ENCODE peak calls at places on chromosomes 4 and X, in eight cellular contexts. One of them, this sample, is unnamed.

GRCh38 chrX:150926304-150926703 is 27.8 kb upstream of the CD99L2 start:
- DNase-seq in activated T-helper 1 cell treated with anti-CD3 and anti-CD28 coated beads, Interleukin-2, amount 50 U/mL, for 16 hours: no peak
- DNase-seq in left ventricle myocardium superior: no peak
- DNase-seq in activated naive CD4-positive, alpha-beta T cell treated with anti-CD3 and anti-CD28 coated beads for 36 hours: no peak
- DNase-seq in WTC11: no peak
- DNase-seq in stimulated activated CD4-positive, alpha-beta T cell treated with anti-CD3 and anti-CD28 coated beads, Interleukin-4, amount 100 ng/mL, for 24 hours: no peak
- DNase-seq in NCI-H187: no peak
- DNase-seq in left colon: no peak
- DNase-seq in this sample: no peak

GRCh38 chr4:101074326-101074725 is 273.0 kb downstream of the PPP3CA start:
- DNase-seq in activated T-helper 1 cell treated with anti-CD3 and anti-CD28 coated beads, Interleukin-2, amount 50 U/mL, for 16 hours: no peak
- DNase-seq in left ventricle myocardium superior: no peak
- DNase-seq in activated naive CD4-positive, alpha-beta T cell treated with anti-CD3 and anti-CD28 coated beads for 36 hours: no peak
- DNase-seq in WTC11: no peak
- DNase-seq in stimulated activated CD4-positive, alpha-beta T cell treated with anti-CD3 and anti-CD28 coated beads, Interleukin-4, amount 100 ng/mL, for 24 hours: no peak
- DNase-seq in NCI-H187: no peak
- DNase-seq in left colon: no peak
- DNase-seq in this sample: no peak

GRCh38 chr4:7877131-7877530 is 62.5 kb downstream of the AFAP1 start:
- DNase-seq in activated T-helper 1 cell treated with anti-CD3 and anti-CD28 coated beads, Interleukin-2, amount 50 U/mL, for 16 hours: no peak
- DNase-seq in left ventricle myocardium superior: no peak
- DNase-seq in activated naive CD4-positive, alpha-beta T cell treated with anti-CD3 and anti-CD28 coated beads for 36 hours: no peak
- DNase-seq in WTC11: no peak
- DNase-seq in stimulated activated CD4-positive, alpha-beta T cell treated with anti-CD3 and anti-CD28 coated beads, Interleukin-4, amount 100 ng/mL, for 24 hours: no peak
- DNase-seq in NCI-H187: no peak
- DNase-seq in left colon: no peak
- DNase-seq in this sample: no peak

GRCh38 chr4:183995489-183996049 is 90.5 kb downstream of the STOX2 start:
- DNase-seq in activated T-helper 1 cell treated with anti-CD3 and anti-CD28 coated beads, Interleukin-2, amount 50 U/mL, for 16 hours: no peak
- DNase-seq in left ventricle myocardium superior: no peak
- DNase-seq in activated naive CD4-positive, alpha-beta T cell treated with anti-CD3 and anti-CD28 coated beads for 36 hours: no peak
- DNase-seq in WTC11: no peak
- DNase-seq in stimulated activated CD4-positive, alpha-beta T cell treated with anti-CD3 and anti-CD28 coated beads, Interleukin-4, amount 100 ng/mL, for 24 hours: no peak
- DNase-seq in NCI-H187: no peak
- DNase-seq in left colon: no peak
- DNase-seq in this sample: no peak

GRCh38 chr4:74330295-74330750 is 22.1 kb downstream of the EPGN start:
- DNase-seq in activated T-helper 1 cell treated with anti-CD3 and anti-CD28 coated beads, Interleukin-2, amount 50 U/mL, for 16 hours: no peak
- DNase-seq in left ventricle myocardium superior: no peak
- DNase-seq in activated naive CD4-positive, alpha-beta T cell treated with anti-CD3 and anti-CD28 coated beads for 36 hours: no peak
- DNase-seq in WTC11: no peak
- DNase-seq in stimulated activated CD4-positive, alpha-beta T cell treated with anti-CD3 and anti-CD28 coated beads, Interleukin-4, amount 100 ng/mL, for 24 hours: no peak
- DNase-seq in NCI-H187: no peak
- DNase-seq in left colon: no peak
- DNase-seq in this sample: no peak

GRCh38 chrX:107448625-107449468 is 605 bp upstream of the FRMPD3 start:
- DNase-seq in activated T-helper 1 cell treated with anti-CD3 and anti-CD28 coated beads, Interleukin-2, amount 50 U/mL, for 16 hours: no peak
- DNase-seq in left ventricle myocardium superior: no peak
- DNase-seq in activated naive CD4-positive, alpha-beta T cell treated with anti-CD3 and anti-CD28 coated beads for 36 hours: no peak
- DNase-seq in WTC11: peak; percentile 53
- DNase-seq in stimulated activated CD4-positive, alpha-beta T cell treated with anti-CD3 and anti-CD28 coated beads, Interleukin-4, amount 100 ng/mL, for 24 hours: no peak
- DNase-seq in NCI-H187: no peak
- DNase-seq in left colon: peak; percentile 13
- DNase-seq in this sample: no peak

GRCh38 chrX:36007207-36007606 is 87.7 kb downstream of the CFAP47 start:
- DNase-seq in activated T-helper 1 cell treated with anti-CD3 and anti-CD28 coated beads, Interleukin-2, amount 50 U/mL, for 16 hours: no peak
- DNase-seq in left ventricle myocardium superior: no peak
- DNase-seq in activated naive CD4-positive, alpha-beta T cell treated with anti-CD3 and anti-CD28 coated beads for 36 hours: no peak
- DNase-seq in WTC11: no peak
- DNase-seq in stimulated activated CD4-positive, alpha-beta T cell treated with anti-CD3 and anti-CD28 coated beads, Interleukin-4, amount 100 ng/mL, for 24 hours: no peak
- DNase-seq in NCI-H187: no peak
- DNase-seq in left colon: no peak
- DNase-seq in this sample: no peak

GRCh38 chrX:140123446-140123845 is 158.1 kb upstream of the CXorf66 start:
- DNase-seq in activated T-helper 1 cell treated with anti-CD3 and anti-CD28 coated beads, Interleukin-2, amount 50 U/mL, for 16 hours: no peak
- DNase-seq in left ventricle myocardium superior: no peak
- DNase-seq in activated naive CD4-positive, alpha-beta T cell treated with anti-CD3 and anti-CD28 coated beads for 36 hours: no peak
- DNase-seq in WTC11: peak; percentile 32
- DNase-seq in stimulated activated CD4-positive, alpha-beta T cell treated with anti-CD3 and anti-CD28 coated beads, Interleukin-4, amount 100 ng/mL, for 24 hours: no peak
- DNase-seq in NCI-H187: no peak
- DNase-seq in left colon: no peak
- DNase-seq in this sample: no peak

GRCh38 chr4:26900765-26901164 is 40.1 kb downstream of the STIM2 start:
- DNase-seq in activated T-helper 1 cell treated with anti-CD3 and anti-CD28 coated beads, Interleukin-2, amount 50 U/mL, for 16 hours: no peak
- DNase-seq in left ventricle myocardium superior: no peak
- DNase-seq in activated naive CD4-positive, alpha-beta T cell treated with anti-CD3 and anti-CD28 coated beads for 36 hours: no peak
- DNase-seq in WTC11: no peak
- DNase-seq in stimulated activated CD4-positive, alpha-beta T cell treated with anti-CD3 and anti-CD28 coated beads, Interleukin-4, amount 100 ng/mL, for 24 hours: no peak
- DNase-seq in NCI-H187: no peak
- DNase-seq in left colon: no peak
- DNase-seq in this sample: no peak

GRCh38 chr4:17066972-17067371 is 168.5 kb upstream of the LDB2 start:
- DNase-seq in activated T-helper 1 cell treated with anti-CD3 and anti-CD28 coated beads, Interleukin-2, amount 50 U/mL, for 16 hours: no peak
- DNase-seq in left ventricle myocardium superior: no peak
- DNase-seq in activated naive CD4-positive, alpha-beta T cell treated with anti-CD3 and anti-CD28 coated beads for 36 hours: no peak
- DNase-seq in WTC11: no peak
- DNase-seq in stimulated activated CD4-positive, alpha-beta T cell treated with anti-CD3 and anti-CD28 coated beads, Interleukin-4, amount 100 ng/mL, for 24 hours: no peak
- DNase-seq in NCI-H187: no peak
- DNase-seq in left colon: no peak
- DNase-seq in this sample: no peak

GRCh38 chr4:112288455-112288854 is 2.8 kb upstream of the TIFA start:
- DNase-seq in activated T-helper 1 cell treated with anti-CD3 and anti-CD28 coated beads, Interleukin-2, amount 50 U/mL, for 16 hours: no peak
- DNase-seq in left ventricle myocardium superior: no peak
- DNase-seq in activated naive CD4-positive, alpha-beta T cell treated with anti-CD3 and anti-CD28 coated beads for 36 hours: peak; percentile 59
- DNase-seq in WTC11: no peak
- DNase-seq in stimulated activated CD4-positive, alpha-beta T cell treated with anti-CD3 and anti-CD28 coated beads, Interleukin-4, amount 100 ng/mL, for 24 hours: peak; percentile 44
- DNase-seq in NCI-H187: no peak
- DNase-seq in left colon: no peak
- DNase-seq in this sample: no peak

GRCh38 chr4:37648084-37648817 is 37.9 kb downstream of the RELL1 start:
- DNase-seq in activated T-helper 1 cell treated with anti-CD3 and anti-CD28 coated beads, Interleukin-2, amount 50 U/mL, for 16 hours: no peak
- DNase-seq in left ventricle myocardium superior: peak; percentile 58
- DNase-seq in activated naive CD4-positive, alpha-beta T cell treated with anti-CD3 and anti-CD28 coated beads for 36 hours: no peak
- DNase-seq in WTC11: no peak
- DNase-seq in stimulated activated CD4-positive, alpha-beta T cell treated with anti-CD3 and anti-CD28 coated beads, Interleukin-4, amount 100 ng/mL, for 24 hours: no peak
- DNase-seq in NCI-H187: no peak
- DNase-seq in left colon: peak; percentile 61
- DNase-seq in this sample: no peak

GRCh38 chr4:126396703-126397102 is 1081.9 kb downstream of the FAT4 start:
- DNase-seq in activated T-helper 1 cell treated with anti-CD3 and anti-CD28 coated beads, Interleukin-2, amount 50 U/mL, for 16 hours: no peak
- DNase-seq in left ventricle myocardium superior: no peak
- DNase-seq in activated naive CD4-positive, alpha-beta T cell treated with anti-CD3 and anti-CD28 coated beads for 36 hours: no peak
- DNase-seq in WTC11: peak; percentile 25
- DNase-seq in stimulated activated CD4-positive, alpha-beta T cell treated with anti-CD3 and anti-CD28 coated beads, Interleukin-4, amount 100 ng/mL, for 24 hours: no peak
- DNase-seq in NCI-H187: no peak
- DNase-seq in left colon: no peak
- DNase-seq in this sample: no peak

GRCh38 chrX:44162964-44163475 is 180.5 kb downstream of the EFHC2 start:
- DNase-seq in activated T-helper 1 cell treated with anti-CD3 and anti-CD28 coated beads, Interleukin-2, amount 50 U/mL, for 16 hours: no peak
- DNase-seq in left ventricle myocardium superior: no peak
- DNase-seq in activated naive CD4-positive, alpha-beta T cell treated with anti-CD3 and anti-CD28 coated beads for 36 hours: no peak
- DNase-seq in WTC11: no peak
- DNase-seq in stimulated activated CD4-positive, alpha-beta T cell treated with anti-CD3 and anti-CD28 coated beads, Interleukin-4, amount 100 ng/mL, for 24 hours: no peak
- DNase-seq in NCI-H187: no peak
- DNase-seq in left colon: no peak
- DNase-seq in this sample: no peak

GRCh38 chr4:15575951-15576350 is 79.2 kb downstream of the FBXL5 start:
- DNase-seq in activated T-helper 1 cell treated with anti-CD3 and anti-CD28 coated beads, Interleukin-2, amount 50 U/mL, for 16 hours: no peak
- DNase-seq in left ventricle myocardium superior: no peak
- DNase-seq in activated naive CD4-positive, alpha-beta T cell treated with anti-CD3 and anti-CD28 coated beads for 36 hours: no peak
- DNase-seq in WTC11: no peak
- DNase-seq in stimulated activated CD4-positive, alpha-beta T cell treated with anti-CD3 and anti-CD28 coated beads, Interleukin-4, amount 100 ng/mL, for 24 hours: no peak
- DNase-seq in NCI-H187: no peak
- DNase-seq in left colon: no peak
- DNase-seq in this sample: no peak

GRCh38 chr4:165874799-165875371 is 1.8 kb downstream of the TLL1 start:
- DNase-seq in activated T-helper 1 cell treated with anti-CD3 and anti-CD28 coated beads, Interleukin-2, amount 50 U/mL, for 16 hours: no peak
- DNase-seq in left ventricle myocardium superior: peak; percentile 56
- DNase-seq in activated naive CD4-positive, alpha-beta T cell treated with anti-CD3 and anti-CD28 coated beads for 36 hours: no peak
- DNase-seq in WTC11: peak; percentile 68
- DNase-seq in stimulated activated CD4-positive, alpha-beta T cell treated with anti-CD3 and anti-CD28 coated beads, Interleukin-4, amount 100 ng/mL, for 24 hours: no peak
- DNase-seq in NCI-H187: no peak
- DNase-seq in left colon: no peak
- DNase-seq in this sample: no peak

GRCh38 chrX:108443065-108443464 is 3.4 kb downstream of the COL4A5 start:
- DNase-seq in activated T-helper 1 cell treated with anti-CD3 and anti-CD28 coated beads, Interleukin-2, amount 50 U/mL, for 16 hours: no peak
- DNase-seq in left ventricle myocardium superior: no peak
- DNase-seq in activated naive CD4-positive, alpha-beta T cell treated with anti-CD3 and anti-CD28 coated beads for 36 hours: no peak
- DNase-seq in WTC11: no peak
- DNase-seq in stimulated activated CD4-positive, alpha-beta T cell treated with anti-CD3 and anti-CD28 coated beads, Interleukin-4, amount 100 ng/mL, for 24 hours: no peak
- DNase-seq in NCI-H187: no peak
- DNase-seq in left colon: no peak
- DNase-seq in this sample: no peak

GRCh38 chrX:115400960-115401359 is 111.4 kb downstream of the LUZP4 start:
- DNase-seq in activated T-helper 1 cell treated with anti-CD3 and anti-CD28 coated beads, Interleukin-2, amount 50 U/mL, for 16 hours: no peak
- DNase-seq in left ventricle myocardium superior: no peak
- DNase-seq in activated naive CD4-positive, alpha-beta T cell treated with anti-CD3 and anti-CD28 coated beads for 36 hours: no peak
- DNase-seq in WTC11: peak; percentile 14
- DNase-seq in stimulated activated CD4-positive, alpha-beta T cell treated with anti-CD3 and anti-CD28 coated beads, Interleukin-4, amount 100 ng/mL, for 24 hours: no peak
- DNase-seq in NCI-H187: no peak
- DNase-seq in left colon: no peak
- DNase-seq in this sample: no peak

GRCh38 chr4:146368209-146368608 is 153.5 kb downstream of the SLC10A7 start:
- DNase-seq in activated T-helper 1 cell treated with anti-CD3 and anti-CD28 coated beads, Interleukin-2, amount 50 U/mL, for 16 hours: no peak
- DNase-seq in left ventricle myocardium superior: peak; percentile 32
- DNase-seq in activated naive CD4-positive, alpha-beta T cell treated with anti-CD3 and anti-CD28 coated beads for 36 hours: no peak
- DNase-seq in WTC11: no peak
- DNase-seq in stimulated activated CD4-positive, alpha-beta T cell treated with anti-CD3 and anti-CD28 coated beads, Interleukin-4, amount 100 ng/mL, for 24 hours: no peak
- DNase-seq in NCI-H187: no peak
- DNase-seq in left colon: no peak
- DNase-seq in this sample: no peak

GRCh38 chrX:127243654-127244053 is 424.1 kb downstream of the PRR32 start:
- DNase-seq in activated T-helper 1 cell treated with anti-CD3 and anti-CD28 coated beads, Interleukin-2, amount 50 U/mL, for 16 hours: no peak
- DNase-seq in left ventricle myocardium superior: no peak
- DNase-seq in activated naive CD4-positive, alpha-beta T cell treated with anti-CD3 and anti-CD28 coated beads for 36 hours: no peak
- DNase-seq in WTC11: no peak
- DNase-seq in stimulated activated CD4-positive, alpha-beta T cell treated with anti-CD3 and anti-CD28 coated beads, Interleukin-4, amount 100 ng/mL, for 24 hours: no peak
- DNase-seq in NCI-H187: no peak
- DNase-seq in left colon: no peak
- DNase-seq in this sample: no peak

GRCh38 chrX:12895856-12896255 is 10.6 kb upstream of the TLR8 start:
- DNase-seq in activated T-helper 1 cell treated with anti-CD3 and anti-CD28 coated beads, Interleukin-2, amount 50 U/mL, for 16 hours: no peak
- DNase-seq in left ventricle myocardium superior: no peak
- DNase-seq in activated naive CD4-positive, alpha-beta T cell treated with anti-CD3 and anti-CD28 coated beads for 36 hours: no peak
- DNase-seq in WTC11: no peak
- DNase-seq in stimulated activated CD4-positive, alpha-beta T cell treated with anti-CD3 and anti-CD28 coated beads, Interleukin-4, amount 100 ng/mL, for 24 hours: no peak
- DNase-seq in NCI-H187: no peak
- DNase-seq in left colon: no peak
- DNase-seq in this sample: no peak

GRCh38 chr4:165630671-165631070 is 242.4 kb upstream of the TLL1 start:
- DNase-seq in activated T-helper 1 cell treated with anti-CD3 and anti-CD28 coated beads, Interleukin-2, amount 50 U/mL, for 16 hours: no peak
- DNase-seq in left ventricle myocardium superior: no peak
- DNase-seq in activated naive CD4-positive, alpha-beta T cell treated with anti-CD3 and anti-CD28 coated beads for 36 hours: no peak
- DNase-seq in WTC11: no peak
- DNase-seq in stimulated activated CD4-positive, alpha-beta T cell treated with anti-CD3 and anti-CD28 coated beads, Interleukin-4, amount 100 ng/mL, for 24 hours: no peak
- DNase-seq in NCI-H187: no peak
- DNase-seq in left colon: no peak
- DNase-seq in this sample: no peak

GRCh38 chr4:13635281-13635799 is 7.8 kb upstream of the BOD1L1 start:
- DNase-seq in activated T-helper 1 cell treated with anti-CD3 and anti-CD28 coated beads, Interleukin-2, amount 50 U/mL, for 16 hours: no peak
- DNase-seq in left ventricle myocardium superior: no peak
- DNase-seq in activated naive CD4-positive, alpha-beta T cell treated with anti-CD3 and anti-CD28 coated beads for 36 hours: no peak
- DNase-seq in WTC11: no peak
- DNase-seq in stimulated activated CD4-positive, alpha-beta T cell treated with anti-CD3 and anti-CD28 coated beads, Interleukin-4, amount 100 ng/mL, for 24 hours: no peak
- DNase-seq in NCI-H187: no peak
- DNase-seq in left colon: no peak
- DNase-seq in this sample: no peak

GRCh38 chr4:141220271-141220654 is 432 bp upstream of the ZNF330 start:
- DNase-seq in activated T-helper 1 cell treated with anti-CD3 and anti-CD28 coated beads, Interleukin-2, amount 50 U/mL, for 16 hours: no peak
- DNase-seq in left ventricle myocardium superior: no peak
- DNase-seq in activated naive CD4-positive, alpha-beta T cell treated with anti-CD3 and anti-CD28 coated beads for 36 hours: no peak
- DNase-seq in WTC11: no peak
- DNase-seq in stimulated activated CD4-positive, alpha-beta T cell treated with anti-CD3 and anti-CD28 coated beads, Interleukin-4, amount 100 ng/mL, for 24 hours: no peak
- DNase-seq in NCI-H187: no peak
- DNase-seq in left colon: peak; percentile 6
- DNase-seq in this sample: no peak

GRCh38 chr4:6198768-6199343 is 1.5 kb downstream of the JAKMIP1 start:
- DNase-seq in activated T-helper 1 cell treated with anti-CD3 and anti-CD28 coated beads, Interleukin-2, amount 50 U/mL, for 16 hours: no peak
- DNase-seq in left ventricle myocardium superior: no peak
- DNase-seq in activated naive CD4-positive, alpha-beta T cell treated with anti-CD3 and anti-CD28 coated beads for 36 hours: no peak
- DNase-seq in WTC11: peak; percentile 71
- DNase-seq in stimulated activated CD4-positive, alpha-beta T cell treated with anti-CD3 and anti-CD28 coated beads, Interleukin-4, amount 100 ng/mL, for 24 hours: peak; percentile 25
- DNase-seq in NCI-H187: no peak
- DNase-seq in left colon: no peak
- DNase-seq in this sample: peak; percentile 33

GRCh38 chrX:68504237-68504636 is 5.4 kb downstream of the YIPF6 start:
- DNase-seq in activated T-helper 1 cell treated with anti-CD3 and anti-CD28 coated beads, Interleukin-2, amount 50 U/mL, for 16 hours: no peak
- DNase-seq in left ventricle myocardium superior: no peak
- DNase-seq in activated naive CD4-positive, alpha-beta T cell treated with anti-CD3 and anti-CD28 coated beads for 36 hours: peak; percentile 86
- DNase-seq in WTC11: no peak
- DNase-seq in stimulated activated CD4-positive, alpha-beta T cell treated with anti-CD3 and anti-CD28 coated beads, Interleukin-4, amount 100 ng/mL, for 24 hours: peak; percentile 68
- DNase-seq in NCI-H187: no peak
- DNase-seq in left colon: no peak
- DNase-seq in this sample: peak; percentile 72

GRCh38 chr4:173522160-173522873 is 7.7 kb downstream of the HAND2 start:
- DNase-seq in activated T-helper 1 cell treated with anti-CD3 and anti-CD28 coated beads, Interleukin-2, amount 50 U/mL, for 16 hours: no peak
- DNase-seq in left ventricle myocardium superior: peak; percentile 96
- DNase-seq in activated naive CD4-positive, alpha-beta T cell treated with anti-CD3 and anti-CD28 coated beads for 36 hours: no peak
- DNase-seq in WTC11: peak; percentile 67
- DNase-seq in stimulated activated CD4-positive, alpha-beta T cell treated with anti-CD3 and anti-CD28 coated beads, Interleukin-4, amount 100 ng/mL, for 24 hours: no peak
- DNase-seq in NCI-H187: no peak
- DNase-seq in left colon: peak; percentile 71
- DNase-seq in this sample: no peak

GRCh38 chr4:8540991-8541390 is 39.2 kb upstream of the GPR78 start:
- DNase-seq in activated T-helper 1 cell treated with anti-CD3 and anti-CD28 coated beads, Interleukin-2, amount 50 U/mL, for 16 hours: no peak
- DNase-seq in left ventricle myocardium superior: peak; percentile 15
- DNase-seq in activated naive CD4-positive, alpha-beta T cell treated with anti-CD3 and anti-CD28 coated beads for 36 hours: no peak
- DNase-seq in WTC11: no peak
- DNase-seq in stimulated activated CD4-positive, alpha-beta T cell treated with anti-CD3 and anti-CD28 coated beads, Interleukin-4, amount 100 ng/mL, for 24 hours: no peak
- DNase-seq in NCI-H187: no peak
- DNase-seq in left colon: no peak
- DNase-seq in this sample: no peak

GRCh38 chr4:140343303-140343702 is 30.1 kb upstream of the SCOC start:
- DNase-seq in activated T-helper 1 cell treated with anti-CD3 and anti-CD28 coated beads, Interleukin-2, amount 50 U/mL, for 16 hours: no peak
- DNase-seq in left ventricle myocardium superior: no peak
- DNase-seq in activated naive CD4-positive, alpha-beta T cell treated with anti-CD3 and anti-CD28 coated beads for 36 hours: no peak
- DNase-seq in WTC11: no peak
- DNase-seq in stimulated activated CD4-positive, alpha-beta T cell treated with anti-CD3 and anti-CD28 coated beads, Interleukin-4, amount 100 ng/mL, for 24 hours: no peak
- DNase-seq in NCI-H187: no peak
- DNase-seq in left colon: peak; percentile 86
- DNase-seq in this sample: no peak

GRCh38 chrX:17038277-17038676 is 91.8 kb downstream of the REPS2 start:
- DNase-seq in activated T-helper 1 cell treated with anti-CD3 and anti-CD28 coated beads, Interleukin-2, amount 50 U/mL, for 16 hours: no peak
- DNase-seq in left ventricle myocardium superior: no peak
- DNase-seq in activated naive CD4-positive, alpha-beta T cell treated with anti-CD3 and anti-CD28 coated beads for 36 hours: no peak
- DNase-seq in WTC11: no peak
- DNase-seq in stimulated activated CD4-positive, alpha-beta T cell treated with anti-CD3 and anti-CD28 coated beads, Interleukin-4, amount 100 ng/mL, for 24 hours: no peak
- DNase-seq in NCI-H187: no peak
- DNase-seq in left colon: no peak
- DNase-seq in this sample: no peak

GRCh38 chr4:177235026-177235425 is 74.6 kb upstream of the NEIL3 start:
- DNase-seq in activated T-helper 1 cell treated with anti-CD3 and anti-CD28 coated beads, Interleukin-2, amount 50 U/mL, for 16 hours: no peak
- DNase-seq in left ventricle myocardium superior: no peak
- DNase-seq in activated naive CD4-positive, alpha-beta T cell treated with anti-CD3 and anti-CD28 coated beads for 36 hours: no peak
- DNase-seq in WTC11: no peak
- DNase-seq in stimulated activated CD4-positive, alpha-beta T cell treated with anti-CD3 and anti-CD28 coated beads, Interleukin-4, amount 100 ng/mL, for 24 hours: no peak
- DNase-seq in NCI-H187: no peak
- DNase-seq in left colon: no peak
- DNase-seq in this sample: no peak

GRCh38 chr4:140038031-140038533 is 115.9 kb downstream of the MAML3 start:
- DNase-seq in activated T-helper 1 cell treated with anti-CD3 and anti-CD28 coated beads, Interleukin-2, amount 50 U/mL, for 16 hours: no peak
- DNase-seq in left ventricle myocardium superior: no peak
- DNase-seq in activated naive CD4-positive, alpha-beta T cell treated with anti-CD3 and anti-CD28 coated beads for 36 hours: no peak
- DNase-seq in WTC11: no peak
- DNase-seq in stimulated activated CD4-positive, alpha-beta T cell treated with anti-CD3 and anti-CD28 coated beads, Interleukin-4, amount 100 ng/mL, for 24 hours: no peak
- DNase-seq in NCI-H187: no peak
- DNase-seq in left colon: no peak
- DNase-seq in this sample: no peak

GRCh38 chr4:1091561-1091995 is 21.8 kb downstream of the RNF212 start:
- DNase-seq in activated T-helper 1 cell treated with anti-CD3 and anti-CD28 coated beads, Interleukin-2, amount 50 U/mL, for 16 hours: no peak
- DNase-seq in left ventricle myocardium superior: no peak
- DNase-seq in activated naive CD4-positive, alpha-beta T cell treated with anti-CD3 and anti-CD28 coated beads for 36 hours: no peak
- DNase-seq in WTC11: no peak
- DNase-seq in stimulated activated CD4-positive, alpha-beta T cell treated with anti-CD3 and anti-CD28 coated beads, Interleukin-4, amount 100 ng/mL, for 24 hours: no peak
- DNase-seq in NCI-H187: no peak
- DNase-seq in left colon: no peak
- DNase-seq in this sample: no peak

GRCh38 chr4:183797445-183798248 is 107.5 kb upstream of the STOX2 start:
- DNase-seq in activated T-helper 1 cell treated with anti-CD3 and anti-CD28 coated beads, Interleukin-2, amount 50 U/mL, for 16 hours: no peak
- DNase-seq in left ventricle myocardium superior: peak; percentile 60
- DNase-seq in activated naive CD4-positive, alpha-beta T cell treated with anti-CD3 and anti-CD28 coated beads for 36 hours: peak; percentile 32
- DNase-seq in WTC11: peak; percentile 60
- DNase-seq in stimulated activated CD4-positive, alpha-beta T cell treated with anti-CD3 and anti-CD28 coated beads, Interleukin-4, amount 100 ng/mL, for 24 hours: no peak
- DNase-seq in NCI-H187: no peak
- DNase-seq in left colon: peak; percentile 28
- DNase-seq in this sample: peak; percentile 7

This sample was measured in T-helper 2 cell treated with Interferon-gamma antibody and Interleukin-4, amounts not matched to agents 5 μg/mL and 100 μg/mL, for 36 hours.